ENCODE peak calls at places on chromosomes 2 and 18, in four cellular contexts. One of them, this sample, is unnamed.

GRCh38 chr2:36403675-36404230 is 48.2 kb downstream of the CRIM1 start:
- DNase-seq in mesendoderm: peak; percentile 85
- DNase-seq in H1: no peak
- DNase-seq in IMR-90: peak; percentile 84
- DNase-seq in this sample: no peak

GRCh38 chr2:183242937-183243336 is 118.7 kb downstream of the NUP35 start:
- DNase-seq in mesendoderm: no peak
- DNase-seq in H1: no peak
- DNase-seq in IMR-90: peak; percentile 58
- DNase-seq in this sample: no peak

GRCh38 chr2:28736034-28736433 is 15.6 kb upstream of the PPP1CB start:
- DNase-seq in mesendoderm: no peak
- DNase-seq in H1: no peak
- DNase-seq in IMR-90: no peak
- DNase-seq in this sample: no peak

GRCh38 chr18:61569176-61569892 is 236.1 kb downstream of the CDH20 start:
- DNase-seq in mesendoderm: peak; percentile 75
- DNase-seq in H1: no peak
- DNase-seq in IMR-90: peak; percentile 80
- DNase-seq in this sample: no peak

GRCh38 chr2:27137322-27137935 is 1.8 kb downstream of the PRR30 start:
- DNase-seq in mesendoderm: no peak
- DNase-seq in H1: no peak
- DNase-seq in IMR-90: no peak
- DNase-seq in this sample: no peak

GRCh38 chr2:38665854-38666577 is at the start of gene GALM:
- DNase-seq in mesendoderm: peak; percentile 98
- DNase-seq in H1: peak; percentile 80
- DNase-seq in IMR-90: peak; percentile 96
- DNase-seq in this sample: peak; percentile 93

GRCh38 chr2:80058562-80058961 is 246.0 kb downstream of the LRRTM1 start:
- DNase-seq in mesendoderm: peak; percentile 44
- DNase-seq in H1: peak; percentile 13
- DNase-seq in IMR-90: no peak
- DNase-seq in this sample: peak; percentile 31

GRCh38 chr2:173488861-173489260 is 134.2 kb downstream of the CDCA7 start:
- DNase-seq in mesendoderm: no peak
- DNase-seq in H1: no peak
- DNase-seq in IMR-90: no peak
- DNase-seq in this sample: no peak

GRCh38 chr2:75289771-75290170 is 90.5 kb upstream of the TACR1 start:
- DNase-seq in mesendoderm: no peak
- DNase-seq in H1: no peak
- DNase-seq in IMR-90: peak; percentile 48
- DNase-seq in this sample: no peak

GRCh38 chr2:230054079-230054478 is 14.6 kb downstream of the SLC16A14 start:
- DNase-seq in mesendoderm: no peak
- DNase-seq in H1: no peak
- DNase-seq in IMR-90: peak; percentile 63
- DNase-seq in this sample: no peak

GRCh38 chr18:37465922-37466321 is 99.7 kb downstream of the CELF4 start:
- DNase-seq in mesendoderm: peak; percentile 79
- DNase-seq in H1: no peak
- DNase-seq in IMR-90: no peak
- DNase-seq in this sample: no peak

GRCh38 chr2:132662742-132663141 is 7.3 kb downstream of the LYPD1 start:
- DNase-seq in mesendoderm: no peak
- DNase-seq in H1: no peak
- DNase-seq in IMR-90: peak; percentile 91
- DNase-seq in this sample: no peak

GRCh38 chr2:58502931-58503330 is 261.8 kb upstream of the FANCL start:
- DNase-seq in mesendoderm: no peak
- DNase-seq in H1: no peak
- DNase-seq in IMR-90: no peak
- DNase-seq in this sample: no peak

GRCh38 chr18:8752329-8752728 is 47.0 kb downstream of the MTCL1 start:
- DNase-seq in mesendoderm: no peak
- DNase-seq in H1: no peak
- DNase-seq in IMR-90: peak; percentile 53
- DNase-seq in this sample: no peak

GRCh38 chr2:71460595-71461303 is 7.4 kb downstream of the DYSF start:
- DNase-seq in mesendoderm: peak; percentile 55
- DNase-seq in H1: no peak
- DNase-seq in IMR-90: no peak
- DNase-seq in this sample: peak; percentile 49

GRCh38 chr2:55519908-55520885 is 679 bp downstream of the CFAP36 start:
- DNase-seq in mesendoderm: peak; percentile 35
- DNase-seq in H1: no peak
- DNase-seq in IMR-90: peak; percentile 25
- DNase-seq in this sample: no peak

GRCh38 chr18:75293591-75293990 is 83.0 kb downstream of the TSHZ1 start:
- DNase-seq in mesendoderm: no peak
- DNase-seq in H1: no peak
- DNase-seq in IMR-90: peak; percentile 26
- DNase-seq in this sample: no peak

GRCh38 chr2:39121523-39122063 is 742 bp upstream of the SOS1 start:
- DNase-seq in mesendoderm: peak; percentile 26
- DNase-seq in H1: no peak
- DNase-seq in IMR-90: no peak
- DNase-seq in this sample: no peak

GRCh38 chr2:231399853-231400667 is 4.5 kb downstream of the B3GNT7 start:
- DNase-seq in mesendoderm: no peak
- DNase-seq in H1: no peak
- DNase-seq in IMR-90: no peak
- DNase-seq in this sample: no peak

GRCh38 chr2:196309646-196310045 is 138.3 kb upstream of the STK17B start:
- DNase-seq in mesendoderm: no peak
- DNase-seq in H1: no peak
- DNase-seq in IMR-90: no peak
- DNase-seq in this sample: no peak

GRCh38 chr2:233225230-233226068 is 26.0 kb upstream of the ATG16L1 start:
- DNase-seq in mesendoderm: no peak
- DNase-seq in H1: no peak
- DNase-seq in IMR-90: no peak
- DNase-seq in this sample: no peak

GRCh38 chr2:233226511-233227031 is 24.9 kb upstream of the ATG16L1 start:
- DNase-seq in mesendoderm: no peak
- DNase-seq in H1: no peak
- DNase-seq in IMR-90: no peak
- DNase-seq in this sample: no peak

GRCh38 chr2:233228414-233228813 is 23.1 kb upstream of the ATG16L1 start:
- DNase-seq in mesendoderm: no peak
- DNase-seq in H1: no peak
- DNase-seq in IMR-90: no peak
- DNase-seq in this sample: no peak

GRCh38 chr2:233223059-233223894 is 28.2 kb upstream of the ATG16L1 start:
- DNase-seq in mesendoderm: no peak
- DNase-seq in H1: no peak
- DNase-seq in IMR-90: no peak
- DNase-seq in this sample: no peak

DNA sequence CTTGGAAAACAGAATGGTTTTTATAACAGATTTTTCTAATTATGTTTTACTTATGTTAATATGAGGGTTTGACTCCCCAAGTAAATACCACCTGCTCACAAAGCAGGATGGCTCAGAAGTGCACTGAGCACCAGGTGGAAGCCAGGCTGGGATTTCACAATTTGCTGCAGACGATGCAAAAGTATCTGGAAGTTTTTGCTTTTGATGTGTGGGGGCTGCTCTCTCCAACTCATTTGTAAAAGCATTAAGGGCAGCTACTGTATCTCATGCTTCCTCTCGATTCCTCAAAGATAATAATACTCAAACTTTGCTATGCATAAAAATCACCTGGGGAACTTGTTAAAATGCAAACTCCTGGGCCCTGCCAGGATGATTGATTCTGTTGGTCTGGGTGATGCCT is 23.9 kb upstream of the ATG16L1 start:
- DNase-seq in mesendoderm: no peak
- DNase-seq in H1: no peak
- DNase-seq in IMR-90: no peak
- DNase-seq in this sample: no peak
- H3K56ac ChIP-seq in mesendoderm: no peak overlapping the region
- H3K56ac ChIP-seq in H1: no peak overlapping the region
- H3K56ac ChIP-seq in IMR-90: no peak overlapping the region
- H3K56ac ChIP-seq in this sample: no peak overlapping the region

GRCh38 chr18:78416853-78417252 is 562.8 kb upstream of the SALL3 start:
- DNase-seq in mesendoderm: peak; percentile 4
- DNase-seq in H1: no peak
- DNase-seq in IMR-90: no peak
- DNase-seq in this sample: no peak

GRCh38 chr18:78418379-78418778 is 561.2 kb upstream of the SALL3 start:
- DNase-seq in mesendoderm: no peak
- DNase-seq in H1: no peak
- DNase-seq in IMR-90: no peak
- DNase-seq in this sample: no peak

GRCh38 chr18:78422336-78422735 is 557.3 kb upstream of the SALL3 start:
- DNase-seq in mesendoderm: no peak
- DNase-seq in H1: no peak
- DNase-seq in IMR-90: no peak
- DNase-seq in this sample: no peak

GRCh38 chr18:78421392-78421791 is 558.2 kb upstream of the SALL3 start:
- DNase-seq in mesendoderm: no peak
- DNase-seq in H1: no peak
- DNase-seq in IMR-90: no peak
- DNase-seq in this sample: no peak

DNA sequence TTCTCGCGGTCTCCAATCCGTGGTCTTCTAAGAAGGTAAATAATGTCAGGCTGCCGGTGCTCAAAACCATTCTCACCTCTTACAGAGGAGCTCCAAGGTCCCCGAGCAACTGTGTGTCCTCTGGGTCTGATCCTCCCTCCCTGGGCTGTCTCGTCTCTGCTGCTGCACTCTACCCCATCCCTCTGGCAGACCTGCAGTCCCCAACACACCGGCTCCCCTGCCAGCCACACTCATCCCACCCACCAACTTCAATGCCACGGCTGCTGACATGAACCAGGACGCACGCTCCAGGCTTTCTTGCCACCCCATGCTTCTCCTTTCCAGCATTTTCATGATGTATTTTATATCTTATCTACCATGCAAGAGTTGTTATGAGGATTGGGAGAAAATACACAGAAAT is 559.5 kb upstream of the SALL3 start:
- DNase-seq in mesendoderm: no peak
- DNase-seq in H1: no peak
- DNase-seq in IMR-90: no peak
- DNase-seq in this sample: no peak
- H3K56ac ChIP-seq in mesendoderm: no peak overlapping the region
- H3K56ac ChIP-seq in H1: no peak overlapping the region
- H3K56ac ChIP-seq in IMR-90: no peak overlapping the region
- H3K56ac ChIP-seq in this sample: no peak overlapping the region

GRCh38 chr2:207416936-207417718 is 112.6 kb upstream of the CREB1 start:
- DNase-seq in mesendoderm: no peak
- DNase-seq in H1: no peak
- DNase-seq in IMR-90: peak; percentile 23
- DNase-seq in this sample: no peak
- H3K56ac ChIP-seq in mesendoderm: no peak overlapping the region
- H3K56ac ChIP-seq in H1: no peak overlapping the region
- H3K56ac ChIP-seq in IMR-90: no peak overlapping the region
- H3K56ac ChIP-seq in this sample: no peak overlapping the region

DNA sequence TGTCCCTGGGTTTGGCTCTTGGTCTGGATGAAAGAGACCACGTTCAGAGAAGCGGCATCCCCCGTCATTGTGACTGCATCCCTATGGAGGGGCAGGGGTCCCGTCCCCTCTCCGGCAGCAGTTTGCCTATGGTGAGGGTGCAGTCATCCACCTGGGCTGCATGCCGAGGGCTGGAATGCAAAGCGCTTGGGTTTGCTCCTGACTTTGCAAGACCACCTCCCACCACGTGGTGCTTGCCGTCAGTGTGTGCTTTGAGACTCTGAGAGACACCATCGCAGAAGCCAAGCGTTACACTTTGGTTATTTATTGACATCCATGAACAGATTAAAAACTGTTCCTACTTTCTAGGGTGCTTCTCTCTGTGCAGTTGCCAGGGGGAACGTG is 59.5 kb downstream of the SH3RF3 start:
- DNase-seq in mesendoderm: no peak
- DNase-seq in H1: no peak
- DNase-seq in IMR-90: no peak
- DNase-seq in this sample: no peak
- H3K56ac ChIP-seq in mesendoderm: no peak overlapping the region
- H3K56ac ChIP-seq in H1: no peak overlapping the region
- H3K56ac ChIP-seq in IMR-90: no peak overlapping the region
- H3K56ac ChIP-seq in this sample: no peak overlapping the region

GRCh38 chr2:96591054-96591453 is 47.1 kb downstream of the KANSL3 start:
- DNase-seq in mesendoderm: no peak
- DNase-seq in H1: no peak
- DNase-seq in IMR-90: peak; percentile 15
- DNase-seq in this sample: no peak

GRCh38 chr2:96596596-96596995 is 41.5 kb downstream of the KANSL3 start:
- DNase-seq in mesendoderm: no peak
- DNase-seq in H1: no peak
- DNase-seq in IMR-90: no peak
- DNase-seq in this sample: no peak

GRCh38 chr2:96594282-96594681 is 43.8 kb downstream of the KANSL3 start:
- DNase-seq in mesendoderm: no peak
- DNase-seq in H1: no peak
- DNase-seq in IMR-90: no peak
- DNase-seq in this sample: no peak

GRCh38 chr2:96594701-96595152 is 43.4 kb downstream of the KANSL3 start:
- DNase-seq in mesendoderm: no peak
- DNase-seq in H1: no peak
- DNase-seq in IMR-90: no peak
- DNase-seq in this sample: no peak

GRCh38 chr2:96591494-96591893 is 46.6 kb downstream of the KANSL3 start:
- DNase-seq in mesendoderm: no peak
- DNase-seq in H1: no peak
- DNase-seq in IMR-90: no peak
- DNase-seq in this sample: no peak
- H3K56ac ChIP-seq in mesendoderm: no peak overlapping the region
- H3K56ac ChIP-seq in H1: no peak overlapping the region
- H3K56ac ChIP-seq in IMR-90: no peak overlapping the region
- H3K56ac ChIP-seq in this sample: no peak overlapping the region

DNA sequence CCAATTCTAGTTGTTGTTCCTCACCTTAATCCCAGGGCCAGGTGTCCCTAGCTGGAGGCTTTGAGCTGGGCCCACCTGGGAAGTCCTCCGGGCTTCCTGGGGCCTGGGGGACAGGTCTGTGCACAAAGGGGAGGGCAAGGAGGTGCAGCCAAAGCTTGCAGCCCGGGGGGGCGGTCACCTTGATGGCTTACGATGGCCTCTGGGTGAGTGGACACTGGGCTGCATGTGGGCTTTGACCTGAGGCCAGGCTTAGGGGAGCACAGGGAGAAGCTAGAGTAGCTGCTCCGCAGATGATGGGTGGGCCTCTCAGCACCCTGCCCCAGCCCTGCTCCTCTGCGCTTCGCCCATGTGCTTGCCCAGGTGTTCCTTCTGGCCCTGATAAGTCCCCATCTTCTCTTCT is 41.8 kb upstream of the HAAO start:
- DNase-seq in mesendoderm: no peak
- DNase-seq in H1: no peak
- DNase-seq in IMR-90: no peak
- DNase-seq in this sample: no peak
- H3K56ac ChIP-seq in mesendoderm: no peak overlapping the region
- H3K56ac ChIP-seq in H1: no peak overlapping the region
- H3K56ac ChIP-seq in IMR-90: no peak overlapping the region
- H3K56ac ChIP-seq in this sample: no peak overlapping the region

GRCh38 chr18:62856294-62856693 is 141.0 kb downstream of the PHLPP1 start:
- DNase-seq in mesendoderm: no peak
- DNase-seq in H1: no peak
- DNase-seq in IMR-90: no peak
- DNase-seq in this sample: no peak
- H3K56ac ChIP-seq in mesendoderm: no peak overlapping the region
- H3K56ac ChIP-seq in H1: no peak overlapping the region
- H3K56ac ChIP-seq in IMR-90: no peak overlapping the region
- H3K56ac ChIP-seq in this sample: no peak overlapping the region